ENCODE peak calls at places on chromosomes 3 and 15, in six cellular contexts. S is uterus; X is GM23248; N is A549; E is heart left ventricle; I is CD8-positive, alpha-beta memory T cell. G is an unnamed sample.

GRCh38 chr15:88700716-88701115 is 61.9 kb downstream of the ISG20 start:
- DNase-seq in X (no peak), I (no peak), E (no peak), S (no peak), N (no peak), G (no peak)

GRCh38 chr15:40695469-40695910 is 516 bp downstream of the RAD51 start:
- DNase-seq in X (peak; percentile 63), I (peak; percentile 11), S (no peak), N (no peak), E (no peak), G (no peak)

GRCh38 chr15:100928632-100929280 is 9.6 kb downstream of the LRRK1 start:
- DNase-seq in N (no peak), E (no peak), X (no peak), S (no peak), I (no peak), G (no peak)

GRCh38 chr15:31840849-31841476 is 189.4 kb upstream of the CHRNA7 start:
- DNase-seq in X (no peak), N (no peak), E (peak; percentile 53), S (no peak), I (no peak), G (no peak)

GRCh38 chr3:43692085-43692484 is 1.3 kb downstream of the ABHD5 start:
- DNase-seq in I (no peak), S (no peak), E (no peak), X (no peak), N (peak; percentile 11), G (no peak)

GRCh38 chr3:13143381-13144004 is 70.3 kb upstream of the IQSEC1 start:
- DNase-seq in E (no peak), I (no peak), N (no peak), X (no peak), S (no peak), G (no peak)

GRCh38 chr3:135471911-135472310 is 493.6 kb upstream of the PPP2R3A start:
- DNase-seq in E (no peak), N (no peak), S (no peak), X (no peak), I (no peak), G (no peak)

GRCh38 chr3:188407158-188407880 is 253.4 kb downstream of the LPP start:
- DNase-seq in I (no peak), N (no peak), X (peak; percentile 76), E (no peak), S (no peak), G (no peak)

GRCh38 chr3:190848891-190849290 is 13.6 kb downstream of the GMNC start:
- DNase-seq in X (peak; percentile 40), E (no peak), I (no peak), S (no peak), N (no peak), G (no peak)

GRCh38 chr3:102715030-102715697 is 280.3 kb downstream of the ZPLD1 start:
- DNase-seq in I (no peak), N (peak; percentile 17), X (peak; percentile 45), E (no peak), S (no peak), G (no peak)

GRCh38 chr3:53113293-53114010 is 16.8 kb downstream of the RFT1 start:
- DNase-seq in E (peak; percentile 90), X (no peak), I (no peak), S (peak; percentile 46), N (no peak), G (no peak)

GRCh38 chr3:20236603-20237002 is 50.6 kb upstream of the SGO1 start:
- DNase-seq in S (no peak), I (no peak), N (no peak), X (no peak), E (no peak), G (no peak)

GRCh38 chr3:124266517-124266916 is 274.6 kb upstream of the ROPN1 start:
- DNase-seq in N (peak; percentile 17), E (no peak), I (no peak), X (peak; percentile 35), S (no peak), G (no peak)

GRCh38 chr15:64334530-64334929 is 21.4 kb downstream of the CSNK1G1 start:
- DNase-seq in N (peak; percentile 44), I (peak; percentile 11), X (no peak), S (no peak), E (no peak), G (peak; percentile 67)

GRCh38 chr3:16741890-16742289 is 136.7 kb upstream of the DAZL start:
- DNase-seq in E (peak; percentile 86), N (no peak), X (peak; percentile 49), I (no peak), S (no peak), G (no peak)

GRCh38 chr3:138434875-138435772 is 708 bp downstream of the ESYT3 start:
- DNase-seq in S (no peak), E (no peak), X (peak; percentile 55), I (no peak), N (peak; percentile 6), G (no peak)
- H3K4me3 ChIP-seq in S (peak overlapping the region; percentile 49), E (peak overlapping the region; percentile 65), X (peak overlapping the region; percentile 70), I (peak overlapping the region; percentile 19), N (peak overlapping the region; percentile 56), G (no peak overlapping the region)

GRCh38 chr15:68572309-68572708 is 6.5 kb upstream of the CORO2B start:
- DNase-seq in I (no peak), N (no peak), E (no peak), X (no peak), S (no peak), G (no peak)

GRCh38 chr15:68574051-68574450 is 4.7 kb upstream of the CORO2B start:
- DNase-seq in N (no peak), S (no peak), I (no peak), E (no peak), X (no peak), G (no peak)

GRCh38 chr15:68576253-68577236 is 2.2 kb upstream of the CORO2B start:
- DNase-seq in X (no peak), S (no peak), E (no peak), I (no peak), N (no peak), G (no peak)

GRCh38 chr15:68572921-68573320 is 5.9 kb upstream of the CORO2B start:
- DNase-seq in S (no peak), N (no peak), E (no peak), X (no peak), I (no peak), G (no peak)

DNA sequence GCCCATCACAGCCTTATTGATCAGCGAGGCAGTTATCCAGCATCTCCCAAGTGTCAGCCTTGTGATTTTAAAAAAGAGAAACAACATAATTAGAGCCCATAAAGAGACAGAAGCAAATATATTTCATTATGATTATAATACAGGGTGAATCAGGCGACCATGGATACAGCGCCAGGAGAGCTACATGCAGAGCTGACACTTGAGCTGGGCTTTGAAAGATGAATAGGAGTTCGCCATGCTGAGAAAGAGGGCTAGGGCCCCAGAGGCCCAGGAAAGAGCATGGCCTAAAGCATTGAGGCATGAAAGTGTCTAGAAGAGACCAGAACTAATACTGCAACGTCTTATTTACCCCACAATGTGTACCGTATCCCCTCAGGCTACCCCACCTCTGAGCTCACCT is 4.2 kb upstream of the CORO2B start:
- DNase-seq in S (no peak), E (no peak), X (no peak), I (no peak), N (no peak), G (no peak)
- H3K4me1 ChIP-seq in S (no peaks in the 10 kb centered on the region), E (peaks cover 6% of the 10 kb centered on the region), X (peaks cover 4% of the 10 kb centered on the region), I (peaks cover 7% of the 10 kb centered on the region), N (peaks cover 4% of the 10 kb centered on the region), G (peaks cover 15% of the 10 kb centered on the region)

DNA sequence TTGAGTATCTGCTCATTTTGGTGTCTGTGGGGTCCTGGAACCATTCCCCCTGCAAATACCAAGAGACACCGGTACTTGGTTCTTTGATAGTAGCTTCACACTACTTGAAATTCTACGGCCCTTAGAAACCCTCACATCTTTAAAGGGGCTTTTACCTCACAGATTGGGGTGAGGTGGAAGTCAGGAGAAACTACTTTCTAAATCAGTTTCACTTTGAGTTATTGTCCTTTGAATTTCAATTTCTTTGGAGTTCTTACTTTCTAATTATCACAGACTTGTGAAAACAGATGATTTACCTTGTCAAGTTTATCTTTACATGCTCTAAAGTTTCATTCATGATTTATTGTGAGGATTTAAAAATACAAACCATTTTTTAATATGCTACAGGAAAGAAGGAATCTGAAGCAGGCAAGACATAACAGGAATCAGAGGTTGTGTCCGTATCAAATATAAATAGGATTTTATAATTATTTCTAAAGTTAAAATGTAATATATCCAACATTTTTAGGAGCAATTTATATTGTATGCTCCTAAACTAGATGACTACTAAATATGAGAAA is 98.9 kb downstream of the NEDD4 start:
- DNase-seq in I (no peak), X (no peak), E (no peak), S (no peak), N (no peak), G (no peak)
- H3K4me3 ChIP-seq in I (no peak overlapping the region), X (no peak overlapping the region), E (peak overlapping the region; percentile 28), S (no peak overlapping the region), N (peak overlapping the region; percentile 35), G (no peak overlapping the region)

GRCh38 chr3:195154111-195154791 is 116.7 kb downstream of the XXYLT1 start:
- DNase-seq in S (no peak), E (no peak), X (peak; percentile 16), N (no peak), I (no peak), G (no peak)
- H3K4me1 ChIP-seq in S (peaks cover 13% of the 10 kb centered on the region), E (peaks cover 37% of the 10 kb centered on the region), X (peaks cover 27% of the 10 kb centered on the region), N (peaks cover 7% of the 10 kb centered on the region), I (peaks cover 6% of the 10 kb centered on the region), G (peaks cover 31% of the 10 kb centered on the region)

GRCh38 chr3:162274070-162274469 is 777.5 kb downstream of the OTOL1 start:
- DNase-seq in X (no peak), N (no peak), S (no peak), I (no peak), E (no peak), G (no peak)

DNA sequence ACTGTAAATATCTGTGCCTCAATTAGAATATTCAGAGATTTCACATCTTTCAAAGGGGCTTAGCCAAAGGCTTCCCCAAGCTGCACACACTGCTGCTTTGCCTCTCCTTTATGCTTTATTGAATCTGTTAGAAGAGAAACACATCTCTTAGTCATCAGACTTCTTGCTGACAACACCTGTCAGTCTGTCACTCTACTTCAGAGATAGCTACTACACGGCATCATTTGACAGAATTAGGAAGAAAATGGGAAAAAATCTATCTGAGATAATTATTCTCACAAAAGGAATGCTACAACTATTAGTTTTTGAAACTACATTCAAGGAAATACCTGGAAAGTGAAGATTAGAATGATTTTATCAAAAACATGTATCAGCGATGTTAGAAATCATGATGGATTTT is 773.5 kb downstream of the OTOL1 start:
- DNase-seq in I (no peak), E (no peak), X (no peak), N (no peak), S (no peak), G (no peak)
- H3K4me3 ChIP-seq in I (no peak overlapping the region), E (no peak overlapping the region), X (no peak overlapping the region), N (no peak overlapping the region), S (no peak overlapping the region), G (no peak overlapping the region)